ENCODE peak calls at places on chromosomes 2 and 18, in six cellular contexts. One of them, this sample, is unnamed. For H3K27me3 and H3K4me1, the result is how much of the 10 kb centered on the place peaks cover.

GRCh38 chr2:60410458-60411146 is 142.9 kb downstream of the BCL11A start:
- DNase-seq in tibial nerve: no peak
- DNase-seq in psoas muscle: no peak
- DNase-seq in Peyer's patch: no peak
- DNase-seq in effector memory CD4-positive, alpha-beta T cell: no peak
- DNase-seq in CD8-positive, alpha-beta memory T cell: no peak
- DNase-seq in this sample: no peak

GRCh38 chr2:213316001-213316735 is 31.9 kb downstream of the SPAG16 start:
- DNase-seq in tibial nerve: no peak
- DNase-seq in psoas muscle: no peak
- DNase-seq in Peyer's patch: no peak
- DNase-seq in effector memory CD4-positive, alpha-beta T cell: no peak
- DNase-seq in CD8-positive, alpha-beta memory T cell: no peak
- DNase-seq in this sample: no peak

GRCh38 chr2:227407601-227408089 is 19.9 kb upstream of the SCYGR1 start:
- DNase-seq in tibial nerve: peak
- DNase-seq in psoas muscle: peak
- DNase-seq in Peyer's patch: no peak
- DNase-seq in effector memory CD4-positive, alpha-beta T cell: no peak
- DNase-seq in CD8-positive, alpha-beta memory T cell: no peak
- DNase-seq in this sample: no peak

GRCh38 chr2:69306897-69307695 is 79.9 kb downstream of the GFPT1 start:
- DNase-seq in tibial nerve: peak
- DNase-seq in psoas muscle: peak
- DNase-seq in Peyer's patch: peak
- DNase-seq in effector memory CD4-positive, alpha-beta T cell: peak
- DNase-seq in CD8-positive, alpha-beta memory T cell: peak
- DNase-seq in this sample: peak

GRCh38 chr2:43005211-43005974 is 213.0 kb upstream of the HAAO start:
- DNase-seq in tibial nerve: no peak
- DNase-seq in psoas muscle: no peak
- DNase-seq in Peyer's patch: peak
- DNase-seq in effector memory CD4-positive, alpha-beta T cell: no peak
- DNase-seq in CD8-positive, alpha-beta memory T cell: no peak
- DNase-seq in this sample: no peak

GRCh38 chr18:79599503-79599931 is 80.1 kb upstream of the CTDP1 start:
- DNase-seq in tibial nerve: peak
- DNase-seq in psoas muscle: peak
- DNase-seq in Peyer's patch: peak
- DNase-seq in effector memory CD4-positive, alpha-beta T cell: no peak
- DNase-seq in CD8-positive, alpha-beta memory T cell: no peak
- DNase-seq in this sample: peak

GRCh38 chr2:28661589-28662001 is 90.0 kb upstream of the PPP1CB start:
- DNase-seq in tibial nerve: peak
- DNase-seq in psoas muscle: peak
- DNase-seq in Peyer's patch: no peak
- DNase-seq in effector memory CD4-positive, alpha-beta T cell: no peak
- DNase-seq in CD8-positive, alpha-beta memory T cell: no peak
- DNase-seq in this sample: peak

GRCh38 chr2:7043689-7044088 is 126.5 kb downstream of the RNF144A start:
- DNase-seq in tibial nerve: no peak
- DNase-seq in psoas muscle: no peak
- DNase-seq in Peyer's patch: no peak
- DNase-seq in effector memory CD4-positive, alpha-beta T cell: no peak
- DNase-seq in CD8-positive, alpha-beta memory T cell: no peak
- DNase-seq in this sample: no peak

GRCh38 chr2:185689906-185690539 is 48.6 kb upstream of the FSIP2 start:
- DNase-seq in tibial nerve: no peak
- DNase-seq in psoas muscle: no peak
- DNase-seq in Peyer's patch: no peak
- DNase-seq in effector memory CD4-positive, alpha-beta T cell: no peak
- DNase-seq in CD8-positive, alpha-beta memory T cell: no peak
- DNase-seq in this sample: no peak

GRCh38 chr2:189249171-189249570 is 69.6 kb upstream of the COL5A2 start:
- DNase-seq in tibial nerve: no peak
- DNase-seq in psoas muscle: no peak
- DNase-seq in Peyer's patch: no peak
- DNase-seq in effector memory CD4-positive, alpha-beta T cell: no peak
- DNase-seq in CD8-positive, alpha-beta memory T cell: no peak
- DNase-seq in this sample: no peak

GRCh38 chr2:231370749-231371429 is 24.6 kb upstream of the B3GNT7 start:
- DNase-seq in tibial nerve: no peak
- DNase-seq in psoas muscle: no peak
- DNase-seq in Peyer's patch: no peak
- DNase-seq in effector memory CD4-positive, alpha-beta T cell: no peak
- DNase-seq in CD8-positive, alpha-beta memory T cell: no peak
- DNase-seq in this sample: no peak

GRCh38 chr2:231373786-231374185 is 21.7 kb upstream of the B3GNT7 start:
- DNase-seq in tibial nerve: no peak
- DNase-seq in psoas muscle: no peak
- DNase-seq in Peyer's patch: no peak
- DNase-seq in effector memory CD4-positive, alpha-beta T cell: no peak
- DNase-seq in CD8-positive, alpha-beta memory T cell: no peak
- DNase-seq in this sample: no peak

GRCh38 chr2:231371430-231372054 is 24.0 kb upstream of the B3GNT7 start:
- DNase-seq in tibial nerve: no peak
- DNase-seq in psoas muscle: no peak
- DNase-seq in Peyer's patch: no peak
- DNase-seq in effector memory CD4-positive, alpha-beta T cell: no peak
- DNase-seq in CD8-positive, alpha-beta memory T cell: no peak
- DNase-seq in this sample: no peak

GRCh38 chr2:231372326-231372725 is 23.2 kb upstream of the B3GNT7 start:
- DNase-seq in tibial nerve: no peak
- DNase-seq in psoas muscle: no peak
- DNase-seq in Peyer's patch: no peak
- DNase-seq in effector memory CD4-positive, alpha-beta T cell: no peak
- DNase-seq in CD8-positive, alpha-beta memory T cell: no peak
- DNase-seq in this sample: no peak

GRCh38 chr2:231373184-231373583 is 22.3 kb upstream of the B3GNT7 start:
- DNase-seq in tibial nerve: no peak
- DNase-seq in psoas muscle: no peak
- DNase-seq in Peyer's patch: no peak
- DNase-seq in effector memory CD4-positive, alpha-beta T cell: no peak
- DNase-seq in CD8-positive, alpha-beta memory T cell: no peak
- DNase-seq in this sample: no peak
- H3K27me3 ChIP-seq in tibial nerve: under half
- H3K27me3 ChIP-seq in psoas muscle: under half
- H3K27me3 ChIP-seq in Peyer's patch: under half
- H3K27me3 ChIP-seq in effector memory CD4-positive, alpha-beta T cell: under half
- H3K27me3 ChIP-seq in CD8-positive, alpha-beta memory T cell: under half
- H3K27me3 ChIP-seq in this sample: under half

GRCh38 chr2:217931846-217932560 is 70.8 kb downstream of the TNS1 start:
- DNase-seq in tibial nerve: no peak
- DNase-seq in psoas muscle: no peak
- DNase-seq in Peyer's patch: no peak
- DNase-seq in effector memory CD4-positive, alpha-beta T cell: no peak
- DNase-seq in CD8-positive, alpha-beta memory T cell: no peak
- DNase-seq in this sample: no peak

GRCh38 chr2:217934321-217935131 is 68.3 kb downstream of the TNS1 start:
- DNase-seq in tibial nerve: no peak
- DNase-seq in psoas muscle: peak
- DNase-seq in Peyer's patch: no peak
- DNase-seq in effector memory CD4-positive, alpha-beta T cell: no peak
- DNase-seq in CD8-positive, alpha-beta memory T cell: no peak
- DNase-seq in this sample: peak

GRCh38 chr2:217935245-217935879 is 67.4 kb downstream of the TNS1 start:
- DNase-seq in tibial nerve: no peak
- DNase-seq in psoas muscle: peak
- DNase-seq in Peyer's patch: no peak
- DNase-seq in effector memory CD4-positive, alpha-beta T cell: no peak
- DNase-seq in CD8-positive, alpha-beta memory T cell: no peak
- DNase-seq in this sample: no peak

GRCh38 chr2:217932661-217933325 is 70.0 kb downstream of the TNS1 start:
- DNase-seq in tibial nerve: no peak
- DNase-seq in psoas muscle: peak
- DNase-seq in Peyer's patch: no peak
- DNase-seq in effector memory CD4-positive, alpha-beta T cell: no peak
- DNase-seq in CD8-positive, alpha-beta memory T cell: no peak
- DNase-seq in this sample: no peak

DNA sequence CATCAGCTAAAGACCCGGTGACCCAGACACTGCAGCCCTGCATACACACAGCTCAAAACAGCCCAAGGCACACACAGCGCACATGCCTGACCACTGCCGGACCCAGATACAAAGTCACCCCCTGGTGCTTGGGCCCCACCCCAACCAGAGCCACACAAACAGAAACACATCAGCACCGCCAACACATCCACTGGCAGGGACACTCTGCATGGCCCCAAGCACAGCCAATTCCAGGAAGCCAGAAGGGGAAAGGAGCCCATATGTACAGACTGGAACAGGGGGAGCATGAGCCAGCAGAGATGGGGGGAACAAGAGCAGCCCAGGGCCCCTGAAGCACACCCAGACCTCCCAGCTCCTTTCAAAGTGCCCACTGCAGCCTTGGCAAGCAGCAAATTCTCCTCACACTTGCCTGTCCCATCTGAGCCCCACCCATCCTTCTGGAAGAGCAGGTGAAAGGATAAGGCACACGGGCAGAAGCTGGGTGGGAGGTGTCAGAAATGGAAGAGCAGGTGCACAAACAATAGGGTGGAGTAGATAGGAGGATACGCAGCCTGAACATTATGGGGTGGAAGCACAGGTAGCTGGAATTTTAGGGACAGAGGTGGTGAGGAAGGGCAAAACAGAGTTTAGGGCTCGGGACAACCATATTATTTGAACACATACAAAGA is 69.3 kb downstream of the TNS1 start:
- DNase-seq in tibial nerve: no peak
- DNase-seq in psoas muscle: peak
- DNase-seq in Peyer's patch: no peak
- DNase-seq in effector memory CD4-positive, alpha-beta T cell: no peak
- DNase-seq in CD8-positive, alpha-beta memory T cell: no peak
- DNase-seq in this sample: no peak
- H3K4me1 ChIP-seq in tibial nerve: half or more
- H3K4me1 ChIP-seq in psoas muscle: half or more
- H3K4me1 ChIP-seq in Peyer's patch: under half
- H3K4me1 ChIP-seq in effector memory CD4-positive, alpha-beta T cell: under half
- H3K4me1 ChIP-seq in CD8-positive, alpha-beta memory T cell: under half
- H3K4me1 ChIP-seq in this sample: half or more

DNA sequence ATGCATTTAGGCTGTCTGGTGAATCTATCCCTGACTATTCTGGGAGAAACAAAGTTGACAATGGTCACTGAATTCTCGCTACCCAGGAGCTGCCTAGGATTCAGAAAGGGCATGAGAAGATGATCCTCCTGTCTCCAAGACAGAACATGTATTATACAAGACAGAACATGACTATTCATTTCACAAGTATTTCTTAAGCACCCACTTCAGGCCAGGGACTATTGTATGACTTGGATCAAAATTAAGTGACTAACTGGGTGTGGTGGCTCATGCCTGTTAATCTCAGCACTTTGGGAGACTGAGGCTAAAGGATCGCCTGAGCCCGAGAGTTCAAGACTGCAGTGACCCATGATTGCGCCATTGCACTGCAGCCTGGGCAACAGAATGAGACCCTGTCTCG is 235.8 kb upstream of the RAB12 start:
- DNase-seq in tibial nerve: no peak
- DNase-seq in psoas muscle: no peak
- DNase-seq in Peyer's patch: no peak
- DNase-seq in effector memory CD4-positive, alpha-beta T cell: no peak
- DNase-seq in CD8-positive, alpha-beta memory T cell: no peak
- DNase-seq in this sample: no peak
- H3K27me3 ChIP-seq in tibial nerve: under half
- H3K27me3 ChIP-seq in psoas muscle: under half
- H3K27me3 ChIP-seq in Peyer's patch: under half
- H3K27me3 ChIP-seq in effector memory CD4-positive, alpha-beta T cell: under half
- H3K27me3 ChIP-seq in CD8-positive, alpha-beta memory T cell: under half
- H3K27me3 ChIP-seq in this sample: under half

DNA sequence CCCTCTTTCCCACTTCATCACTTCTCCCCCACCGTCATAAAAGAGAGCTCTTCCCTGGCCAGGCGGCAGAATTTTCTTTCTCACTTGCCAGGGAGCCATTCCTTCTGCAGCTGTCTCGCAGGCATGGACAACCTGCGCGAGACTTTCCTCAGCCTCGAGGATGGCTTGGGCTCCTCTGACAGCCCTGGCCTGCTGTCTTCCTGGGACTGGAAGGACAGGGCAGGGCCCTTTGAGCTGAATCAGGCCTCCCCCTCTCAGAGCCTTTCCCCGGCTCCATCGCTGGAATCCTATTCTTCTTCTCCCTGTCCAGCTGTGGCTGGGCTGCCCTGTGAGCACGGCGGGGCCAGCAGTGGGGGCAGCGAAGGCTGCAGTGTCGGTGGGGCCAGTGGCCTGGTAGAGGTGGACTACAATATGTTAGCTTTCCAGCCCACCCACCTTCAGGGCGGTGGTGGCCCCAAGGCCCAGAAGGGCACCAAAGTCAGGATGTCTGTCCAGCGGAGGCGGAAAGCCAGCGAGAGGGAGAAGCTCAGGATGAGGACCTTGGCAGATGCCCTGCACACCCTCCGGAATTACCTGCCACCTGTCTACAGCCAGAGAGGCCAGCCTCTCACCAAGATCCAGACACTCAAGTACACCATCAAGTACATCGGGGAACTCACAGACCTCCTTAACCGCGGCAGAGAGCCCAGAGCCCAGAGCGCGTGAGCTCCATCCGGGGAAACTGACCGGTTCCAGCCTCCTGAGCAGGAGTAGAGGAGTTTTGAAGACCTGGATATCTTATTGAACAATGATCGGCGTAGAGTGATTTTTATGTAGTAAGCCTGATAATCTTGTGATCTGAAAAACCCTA is at the start of gene MSGN1:
- DNase-seq in tibial nerve: no peak
- DNase-seq in psoas muscle: no peak
- DNase-seq in Peyer's patch: no peak
- DNase-seq in effector memory CD4-positive, alpha-beta T cell: no peak
- DNase-seq in CD8-positive, alpha-beta memory T cell: no peak
- DNase-seq in this sample: no peak
- H3K4me1 ChIP-seq in tibial nerve: under half
- H3K4me1 ChIP-seq in psoas muscle: under half
- H3K4me1 ChIP-seq in Peyer's patch: under half
- H3K4me1 ChIP-seq in effector memory CD4-positive, alpha-beta T cell: under half
- H3K4me1 ChIP-seq in CD8-positive, alpha-beta memory T cell: under half
- H3K4me1 ChIP-seq in this sample: under half

GRCh38 chr2:54289942-54290702 is 34.1 kb upstream of the TSPYL6 start:
- DNase-seq in tibial nerve: no peak
- DNase-seq in psoas muscle: no peak
- DNase-seq in Peyer's patch: no peak
- DNase-seq in effector memory CD4-positive, alpha-beta T cell: no peak
- DNase-seq in CD8-positive, alpha-beta memory T cell: no peak
- DNase-seq in this sample: no peak
- H3K27me3 ChIP-seq in tibial nerve: under half
- H3K27me3 ChIP-seq in psoas muscle: under half
- H3K27me3 ChIP-seq in Peyer's patch: under half
- H3K27me3 ChIP-seq in effector memory CD4-positive, alpha-beta T cell: under half
- H3K27me3 ChIP-seq in CD8-positive, alpha-beta memory T cell: under half
- H3K27me3 ChIP-seq in this sample: under half

DNA sequence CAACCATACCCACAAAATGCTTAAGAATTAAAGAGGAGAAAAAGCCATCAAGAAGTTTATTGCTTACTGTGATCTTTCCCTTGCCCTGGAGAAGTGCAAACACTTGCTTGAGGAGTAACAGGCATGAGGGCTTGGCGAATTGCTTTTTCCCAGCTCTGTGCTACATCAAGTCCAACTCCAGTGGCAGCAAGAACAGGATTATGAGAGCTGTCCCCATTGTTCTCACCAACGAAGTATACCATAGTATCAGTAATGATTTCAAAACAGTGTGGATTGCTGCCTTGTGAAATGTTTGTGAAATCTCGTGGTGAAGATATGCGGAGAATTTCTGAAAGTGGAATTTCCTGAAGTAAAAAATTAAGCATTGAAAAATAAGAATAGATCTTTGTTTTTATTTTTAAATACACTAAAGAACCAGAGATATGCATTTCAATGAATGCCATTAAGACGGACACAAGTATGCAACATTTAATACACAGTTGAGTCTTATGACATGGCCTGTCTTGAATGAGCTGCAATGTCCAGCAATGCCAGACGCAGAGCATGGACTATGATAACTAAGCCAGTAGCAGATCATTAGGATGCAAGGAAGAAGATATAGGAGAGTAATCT is 43.0 kb downstream of the NDUFAF7 start:
- DNase-seq in tibial nerve: no peak
- DNase-seq in psoas muscle: no peak
- DNase-seq in Peyer's patch: no peak
- DNase-seq in effector memory CD4-positive, alpha-beta T cell: no peak
- DNase-seq in CD8-positive, alpha-beta memory T cell: no peak
- DNase-seq in this sample: no peak
- H3K4me1 ChIP-seq in tibial nerve: under half
- H3K4me1 ChIP-seq in psoas muscle: under half
- H3K4me1 ChIP-seq in Peyer's patch: under half
- H3K4me1 ChIP-seq in effector memory CD4-positive, alpha-beta T cell: under half
- H3K4me1 ChIP-seq in CD8-positive, alpha-beta memory T cell: under half
- H3K4me1 ChIP-seq in this sample: under half